ENCODE peak calls at places on chromosomes 1 and 21, in six cellular contexts. A is upper lobe of left lung, O is A549, R is K562, N is GM12878, U is HepG2. Y is an unnamed sample. For H3K4me1, the result is how much of the 10 kb centered on the place peaks cover.

GRCh38 chr1:47944561-47944960 is 52.6 kb downstream of the TRABD2B start:
- ATAC-seq in R (no peak), N (no peak), O (no peak), U (no peak), A (no peak), Y (no peak)

GRCh38 chr1:6059866-6060265 is 14.2 kb downstream of the KCNAB2 start:
- ATAC-seq in A (no peak), R (peak), U (no peak), N (no peak), O (no peak), Y (no peak)

GRCh38 chr1:12580054-12580887 is 37.7 kb downstream of the DHRS3 start:
- ATAC-seq in O (peak), N (no peak), U (no peak), A (peak), R (no peak), Y (peak)

GRCh38 chr21:17455028-17455353 is 57.9 kb upstream of the CXADR start:
- ATAC-seq in A (no peak), U (peak), N (no peak), O (no peak), R (peak), Y (no peak)

GRCh38 chr1:109969430-109969829 is 15.1 kb upstream of the AHCYL1 start:
- ATAC-seq in N (peak), O (no peak), A (peak), U (no peak), R (peak), Y (no peak)

GRCh38 chr1:186626533-186626932 is 53.7 kb downstream of the PTGS2 start:
- ATAC-seq in N (no peak), R (no peak), U (no peak), O (no peak), A (no peak), Y (no peak)

GRCh38 chr1:29696656-29697390 is 460.5 kb downstream of the PTPRU start:
- ATAC-seq in U (no peak), O (no peak), R (no peak), A (no peak), N (no peak), Y (no peak)

GRCh38 chr21:39386194-39386593 is 37.3 kb upstream of the HMGN1 start:
- ATAC-seq in A (no peak), R (no peak), U (peak), O (peak), N (no peak), Y (no peak)

GRCh38 chr1:236844499-236845271 is 49.6 kb downstream of the MTR start:
- ATAC-seq in N (no peak), A (no peak), U (peak), O (no peak), R (peak), Y (no peak)

GRCh38 chr1:203625623-203626189 is 926 bp upstream of the ATP2B4 start:
- ATAC-seq in O (peak), N (peak), A (peak), U (peak), R (peak), Y (no peak)

GRCh38 chr1:209012443-209013196 is 570.9 kb upstream of the CAMK1G start:
- ATAC-seq in N (no peak), R (no peak), U (no peak), A (no peak), O (no peak), Y (no peak)

GRCh38 chr1:160640359-160641123 is 6.3 kb downstream of the SLAMF1 start:
- ATAC-seq in O (no peak), R (no peak), N (peak), U (no peak), A (no peak), Y (no peak)

GRCh38 chr1:62012821-62013220 is 181.8 kb upstream of the L1TD1 start:
- ATAC-seq in N (no peak), R (no peak), A (no peak), U (no peak), O (no peak), Y (no peak)

GRCh38 chr1:91569411-91570104 is 68.9 kb downstream of the CDC7 start:
- ATAC-seq in U (no peak), O (peak), A (peak), N (no peak), R (peak), Y (peak)

GRCh38 chr1:167083066-167083682 is 7.0 kb downstream of the GPA33 start:
- ATAC-seq in N (no peak), O (no peak), R (no peak), A (no peak), U (no peak), Y (no peak)

GRCh38 chr21:25887166-25887565 is 152.4 kb downstream of the GABPA start:
- ATAC-seq in O (no peak), U (no peak), A (no peak), R (peak), N (no peak), Y (no peak)

DNA sequence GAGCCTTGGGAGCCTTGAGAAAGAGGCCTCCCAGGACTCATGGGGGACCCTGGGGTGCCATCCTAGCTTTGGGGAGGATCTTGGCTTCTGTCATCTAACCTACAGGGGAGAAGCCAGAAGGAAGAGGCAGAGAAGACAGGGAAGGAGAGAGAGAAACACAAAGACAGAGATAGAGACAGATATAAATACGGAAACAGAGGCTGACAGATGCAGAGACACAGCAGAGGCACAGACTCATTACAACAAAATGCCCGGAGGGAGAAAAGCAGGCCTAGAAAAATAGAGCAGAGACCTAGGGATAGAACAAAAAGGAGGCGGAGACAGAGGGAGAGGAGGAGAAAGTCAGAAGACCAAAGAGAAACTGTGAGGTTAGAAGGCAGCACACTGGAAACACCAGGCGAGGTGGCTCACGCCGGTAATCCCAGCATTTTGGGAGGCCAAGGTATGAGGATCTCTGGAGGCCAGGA is 1.9 kb downstream of the PEAR1 start:
- ATAC-seq in U (no peak), A (no peak), N (no peak), O (no peak), R (no peak), Y (no peak)
- H3K4me1 ChIP-seq in U (under half), A (half or more), N (under half), O (half or more), R (under half), Y (under half)

GRCh38 chr1:57017717-57018116 is 51.9 kb upstream of the C8B start:
- ATAC-seq in R (peak), A (no peak), N (no peak), U (no peak), O (no peak), Y (no peak)
- TF ChIP-seq CTCF in R (peak), A (no peak), N (peak), U (peak), O (no peak), Y (no peak)

DNA sequence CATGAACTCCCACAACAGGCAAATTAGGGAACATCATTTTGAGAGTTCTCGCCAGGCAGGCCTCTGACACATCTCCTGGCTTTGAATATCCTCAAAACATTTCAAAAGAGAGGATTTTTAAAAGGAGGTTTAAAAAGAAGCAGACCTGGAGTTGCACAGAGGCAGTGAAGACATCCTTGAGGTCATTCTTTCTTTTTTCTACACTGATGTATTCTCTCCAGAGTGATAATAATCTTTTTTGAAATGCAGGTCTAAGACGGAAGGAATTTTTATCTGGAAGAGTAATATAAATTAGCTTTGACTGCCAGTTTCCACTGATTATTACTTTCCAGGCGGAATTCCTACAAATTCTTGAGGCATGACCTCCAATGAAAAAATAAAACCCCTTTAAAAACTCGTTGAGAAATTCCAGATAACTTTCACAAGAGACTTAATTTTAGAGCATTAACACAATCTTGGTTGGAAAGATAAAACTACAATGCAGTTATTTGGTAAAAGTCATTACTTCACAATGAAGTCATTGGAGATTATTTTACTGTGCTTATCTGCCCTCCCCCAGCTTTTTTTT is 125.0 kb downstream of the LYPLAL1 start:
- ATAC-seq in A (peak), O (no peak), U (no peak), N (no peak), R (no peak), Y (peak)
- TF ChIP-seq EP300 in A (no peak), O (no peak), U (no peak), N (no peak), R (no peak), Y (no peak)

GRCh38 chr1:207745839-207746767 is 5.8 kb upstream of the CD46 start:
- ATAC-seq in U (no peak), R (peak), A (no peak), N (no peak), O (no peak), Y (no peak)

GRCh38 chr1:207747627-207748492 is 4.0 kb upstream of the CD46 start:
- ATAC-seq in A (no peak), U (no peak), N (no peak), O (no peak), R (peak), Y (no peak)

GRCh38 chr1:207745285-207745684 is 6.6 kb upstream of the CD46 start:
- ATAC-seq in R (no peak), U (no peak), N (no peak), A (no peak), O (no peak), Y (no peak)

GRCh38 chr1:207740224-207740623 is 11.6 kb upstream of the CD46 start:
- ATAC-seq in U (no peak), O (no peak), R (no peak), A (no peak), N (no peak), Y (no peak)

DNA sequence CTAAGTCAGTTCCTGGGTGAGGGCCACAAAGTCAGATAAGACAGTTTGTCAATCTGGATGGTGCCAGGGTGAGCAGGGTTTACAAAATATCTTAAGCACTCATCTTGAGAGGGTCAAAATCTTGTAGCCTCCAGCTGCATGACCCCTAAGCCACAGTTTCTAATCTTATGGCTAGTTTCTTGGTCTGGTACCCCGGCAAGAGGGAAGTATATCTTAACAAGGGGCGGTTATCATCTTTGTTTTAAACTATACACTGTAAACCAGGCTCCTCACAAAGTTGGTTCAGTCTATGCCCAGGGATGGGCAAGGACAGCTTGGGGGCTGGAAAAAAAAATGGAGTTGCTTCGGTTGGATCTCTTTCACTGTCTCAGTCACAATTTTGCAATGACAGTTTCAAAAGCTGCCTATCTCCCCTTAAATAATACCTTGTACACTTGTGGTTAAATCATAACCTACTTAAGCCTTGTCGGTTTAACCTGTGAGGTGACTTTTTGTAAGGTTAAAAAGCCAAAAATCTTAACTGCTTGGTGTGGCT is 7.8 kb upstream of the CD46 start:
- ATAC-seq in A (no peak), O (no peak), N (no peak), R (no peak), U (no peak), Y (no peak)
- H3K4me1 ChIP-seq in A (under half), O (under half), N (under half), R (under half), U (under half), Y (under half)

DNA sequence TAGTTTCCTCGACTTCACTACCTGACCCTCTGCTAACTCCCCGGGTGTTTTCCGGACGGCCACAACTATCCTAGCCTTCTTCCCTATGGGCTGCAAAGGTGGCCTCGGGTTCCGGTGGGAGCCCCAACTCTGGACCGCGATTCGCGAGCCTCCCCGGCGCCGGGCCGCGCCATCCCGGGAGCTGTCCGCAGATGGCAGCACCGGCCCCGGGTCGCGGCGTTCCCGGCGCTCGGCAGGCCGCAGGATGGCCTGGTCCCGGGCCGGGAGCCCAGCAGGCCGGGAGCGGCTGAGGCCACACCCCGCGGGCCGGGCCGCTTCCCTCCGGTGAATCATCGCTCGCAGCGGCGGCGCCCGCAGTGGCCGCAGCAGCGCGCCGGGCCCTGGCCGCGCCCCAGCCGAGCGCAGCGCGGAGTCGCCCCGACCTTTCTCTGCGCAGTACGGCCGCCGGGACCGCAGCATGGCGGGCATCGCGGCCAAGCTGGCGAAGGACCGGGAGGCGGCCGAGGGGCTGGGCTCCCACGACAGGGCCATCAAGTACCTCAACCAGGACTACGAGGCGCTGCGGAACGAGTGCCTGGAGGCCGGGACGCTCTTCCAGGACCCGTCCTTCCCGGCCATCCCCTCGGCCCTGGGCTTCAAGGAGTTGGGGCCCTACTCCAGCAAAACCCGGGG is at the start of gene CAPN2:
- ATAC-seq in N (peak), U (peak), O (peak), R (peak), A (peak), Y (peak)
- TF ChIP-seq CTCF in N (peak), U (peak), O (peak), R (peak), A (peak), Y (peak)

GRCh38 chr1:189851806-189852367 is 625.8 kb downstream of the BRINP3 start:
- ATAC-seq in A (no peak), N (peak), O (no peak), R (no peak), U (no peak), Y (no peak)
- TF ChIP-seq EP300 in A (no peak), N (no peak), O (no peak), R (no peak), U (no peak), Y (no peak)

DNA sequence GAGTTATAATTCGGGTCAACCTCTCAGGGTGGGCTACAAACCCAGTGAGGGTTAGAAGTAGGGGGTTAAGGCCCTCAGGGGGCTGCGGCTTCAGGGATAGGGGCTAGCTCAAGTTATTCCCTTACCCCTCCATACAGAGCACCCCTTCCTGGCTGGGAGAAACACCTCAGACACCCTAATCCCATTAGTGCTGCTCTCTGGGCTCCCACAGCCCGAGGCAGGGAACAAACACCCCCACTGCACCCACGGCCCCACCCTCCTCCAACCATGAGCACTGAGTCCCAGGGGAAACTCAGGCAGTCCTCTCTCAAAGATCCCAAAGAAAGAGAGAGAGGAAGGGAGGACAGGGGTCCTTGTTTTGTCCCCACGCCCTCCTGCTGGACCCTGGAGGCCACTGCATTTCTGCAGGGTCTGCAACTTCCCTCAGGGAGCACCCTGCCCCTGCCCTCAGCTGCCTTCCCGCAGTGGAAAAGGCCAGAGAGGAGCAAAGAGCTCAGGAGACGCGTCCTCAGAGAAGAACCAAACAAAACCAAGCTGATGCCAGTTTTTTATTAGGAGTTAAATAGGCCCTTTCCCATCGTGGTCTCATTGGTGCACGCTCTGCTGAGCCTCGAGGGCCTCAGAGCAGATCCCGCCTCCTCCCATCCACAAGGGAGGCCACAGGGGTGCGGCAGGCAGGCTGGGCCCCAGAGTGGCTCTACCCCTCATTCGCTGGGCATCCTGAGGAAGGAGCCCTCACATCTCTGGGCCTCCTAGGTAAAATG is 1.4 kb upstream of the S100A4 start:
- ATAC-seq in R (no peak), O (no peak), N (no peak), U (no peak), A (no peak), Y (no peak)
- H3K4me1 ChIP-seq in R (half or more), O (half or more), N (under half), U (half or more), A (half or more), Y (half or more)

Y was measured in gastroesophageal sphincter.